ENCODE peak calls at places on chromosomes 3 and 15, in seven cellular contexts. Y, S, V, Z, X, I and H are unnamed samples.

GRCh38 chr3:192514754-192515660 is 212.3 kb downstream of the FGF12 start:
- DNase-seq in I (no peak), Y (peak), S (no peak), V (no peak), X (peak), Z (no peak), H (peak)

GRCh38 chr3:129702934-129703712 is 96.6 kb upstream of the PLXND1 start:
- DNase-seq in X (no peak), I (no peak), V (no peak), Y (no peak), S (no peak), Z (no peak), H (no peak)

GRCh38 chr3:23611737-23612295 is 193.9 kb upstream of the UBE2E1 start:
- DNase-seq in V (no peak), S (no peak), I (no peak), Z (no peak), Y (peak), X (no peak), H (no peak)

GRCh38 chr3:118101891-118102290 is 932.8 kb downstream of the IGSF11 start:
- DNase-seq in Y (no peak), X (no peak), V (no peak), Z (no peak), I (no peak), S (no peak), H (no peak)

GRCh38 chr3:22779737-22780136 is 423.4 kb upstream of the UBE2E2 start:
- DNase-seq in Z (no peak), Y (no peak), S (no peak), V (no peak), I (no peak), X (no peak), H (no peak)

GRCh38 chr3:42055291-42055690 is 35.9 kb upstream of the TRAK1 start:
- DNase-seq in V (peak), I (no peak), X (no peak), Y (no peak), S (no peak), Z (no peak), H (no peak)

GRCh38 chr15:41205315-41205714 is 25.2 kb downstream of the EXD1 start:
- DNase-seq in Z (no peak), X (no peak), I (no peak), S (no peak), Y (no peak), V (no peak), H (no peak)

GRCh38 chr3:10688126-10688525 is 127.9 kb upstream of the SLC6A11 start:
- DNase-seq in S (no peak), I (no peak), Y (no peak), V (no peak), Z (no peak), X (no peak), H (no peak)

GRCh38 chr3:189646902-189647542 is 15.8 kb downstream of the TP63 start:
- DNase-seq in X (no peak), I (no peak), V (no peak), Y (no peak), S (no peak), Z (no peak), H (no peak)

GRCh38 chr3:134682196-134682880 is 31.5 kb upstream of the KY start:
- DNase-seq in Y (no peak), S (no peak), V (no peak), Z (no peak), I (no peak), X (no peak), H (no peak)

GRCh38 chr15:45126535-45127158 is 3.0 kb downstream of the DUOXA1 start:
- DNase-seq in V (peak), Y (no peak), S (peak), I (peak), Z (no peak), X (no peak), H (peak)

GRCh38 chr15:70264014-70264492 is 166.3 kb upstream of the TLE3 start:
- DNase-seq in Z (no peak), X (peak), V (no peak), Y (no peak), I (no peak), S (no peak), H (no peak)

GRCh38 chr3:195005759-195006555 is 265.0 kb downstream of the XXYLT1 start:
- DNase-seq in X (no peak), S (no peak), Y (no peak), Z (no peak), I (no peak), V (no peak), H (no peak)

GRCh38 chr3:119630562-119631329 is 29.6 kb downstream of the POPDC2 start:
- DNase-seq in I (no peak), Y (no peak), Z (no peak), V (no peak), X (no peak), S (no peak), H (no peak)

GRCh38 chr3:25707268-25707928 is 42.7 kb upstream of the TOP2B start:
- DNase-seq in X (no peak), Y (no peak), V (no peak), Z (no peak), I (no peak), S (no peak), H (no peak)

GRCh38 chr3:139317215-139317614 is 26.6 kb upstream of the MRPS22 start:
- DNase-seq in Y (no peak), Z (no peak), V (no peak), X (no peak), S (no peak), I (no peak), H (no peak)

GRCh38 chr3:122923611-122924010 is 104.0 kb downstream of the SEMA5B start:
- DNase-seq in V (no peak), S (no peak), X (no peak), Y (no peak), I (no peak), Z (no peak), H (no peak)

GRCh38 chr3:157532529-157533297 is 29.5 kb upstream of the VEPH1 start:
- DNase-seq in S (peak), X (peak), Y (no peak), V (peak), I (peak), Z (peak), H (peak)

GRCh38 chr15:98904466-98905048 is 103.0 kb downstream of the PGPEP1L start:
- DNase-seq in I (peak), V (peak), S (peak), Y (no peak), X (peak), Z (no peak), H (no peak)

GRCh38 chr3:58647661-58648141 is 18.9 kb downstream of the FAM3D start:
- DNase-seq in Y (no peak), I (no peak), Z (no peak), V (no peak), S (no peak), X (no peak), H (no peak)

GRCh38 chr15:35170216-35170615 is 85.1 kb upstream of the NANOGP8 start:
- DNase-seq in I (no peak), V (no peak), Z (no peak), Y (no peak), S (no peak), X (no peak), H (no peak)

GRCh38 chr15:20295238-20295811 is 246.3 kb downstream of the GOLGA6L6 start:
- DNase-seq in Z (no peak), V (no peak), S (no peak), I (no peak), X (no peak), Y (no peak), H (no peak)

GRCh38 chr15:52486003-52486996 is 42.4 kb downstream of the MYO5A start:
- DNase-seq in Y (no peak), X (no peak), V (no peak), Z (no peak), I (no peak), S (no peak), H (peak)

GRCh38 chr3:47347217-47347801 is 33.5 kb upstream of the PTPN23 start:
- DNase-seq in V (no peak), Z (peak), S (no peak), I (peak), Y (no peak), X (no peak), H (peak)

GRCh38 chr3:65438612-65439011 is 600.1 kb downstream of the MAGI1 start:
- DNase-seq in V (no peak), X (no peak), S (no peak), Y (no peak), I (no peak), Z (no peak), H (no peak)

DNA sequence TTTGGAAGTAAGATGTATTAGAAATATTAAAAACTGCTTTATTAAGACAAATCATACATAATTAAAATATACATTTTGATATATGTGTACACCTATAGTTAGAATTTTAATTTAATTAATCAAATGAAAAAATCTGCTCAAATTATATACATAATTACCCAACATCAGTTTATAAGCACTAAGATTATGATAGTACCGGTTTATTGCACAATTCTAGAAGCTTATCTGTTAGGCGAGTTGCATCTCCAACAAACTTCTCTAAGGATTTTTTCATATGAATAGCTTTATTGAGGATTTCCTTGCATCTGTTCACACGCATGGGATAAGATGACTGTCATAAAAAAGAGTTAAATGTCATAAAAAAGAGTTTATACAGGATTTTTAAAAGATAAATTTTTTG is 19.9 kb upstream of the XRN1 start:
- DNase-seq in X (no peak), S (no peak), V (no peak), I (no peak), Y (no peak), Z (no peak), H (no peak)
- TF ChIP-seq JUND in X (no peak), S (no peak), V (no peak), I (no peak), Y (no peak), Z (no peak), H (no peak)

GRCh38 chr3:99970198-99970597 is 144.1 kb downstream of the FILIP1L start:
- DNase-seq in V (no peak), X (no peak), I (no peak), Y (no peak), S (no peak), Z (peak), H (no peak)
- TF ChIP-seq JUND in V (no peak), X (no peak), I (no peak), Y (no peak), S (no peak), Z (no peak), H (no peak)

GRCh38 chr3:182045721-182046120 is 334.0 kb downstream of the SOX2 start:
- DNase-seq in X (no peak), V (no peak), Z (no peak), I (no peak), S (no peak), Y (no peak), H (no peak)

GRCh38 chr3:182046365-182046764 is 334.6 kb downstream of the SOX2 start:
- DNase-seq in Y (no peak), I (peak), Z (no peak), X (no peak), S (no peak), V (no peak), H (no peak)

GRCh38 chr3:182052360-182052759 is 340.6 kb downstream of the SOX2 start:
- DNase-seq in V (no peak), S (no peak), I (no peak), X (no peak), Y (no peak), Z (no peak), H (peak)

GRCh38 chr3:182050932-182051331 is 339.2 kb downstream of the SOX2 start:
- DNase-seq in S (no peak), V (no peak), I (no peak), Y (no peak), X (no peak), Z (no peak), H (no peak)
- TF ChIP-seq JUND in S (no peak), V (no peak), I (no peak), Y (no peak), X (no peak), Z (no peak), H (no peak)

DNA sequence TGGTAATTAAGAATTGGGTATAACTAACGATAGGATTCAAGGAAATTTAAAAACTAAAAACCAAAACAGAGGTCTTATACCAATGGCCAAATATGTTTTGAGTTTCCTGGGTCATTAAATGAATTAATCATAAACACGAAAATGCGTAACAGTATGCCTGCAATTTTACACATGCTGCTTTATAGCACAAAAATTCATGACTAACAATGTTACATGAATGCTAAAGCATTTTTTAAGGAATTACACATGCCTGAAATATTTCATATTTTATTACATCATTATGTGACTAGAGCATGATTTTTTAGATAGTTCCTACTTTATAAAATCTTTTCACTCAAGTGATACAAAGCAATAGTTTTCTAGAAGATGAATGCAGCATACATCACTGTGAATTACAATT is 74.7 kb downstream of the ZNF148 start:
- DNase-seq in X (no peak), S (no peak), V (no peak), Y (no peak), Z (no peak), I (no peak), H (no peak)
- TF ChIP-seq JUND in X (peak), S (no peak), V (no peak), Y (no peak), Z (no peak), I (no peak), H (no peak)

DNA sequence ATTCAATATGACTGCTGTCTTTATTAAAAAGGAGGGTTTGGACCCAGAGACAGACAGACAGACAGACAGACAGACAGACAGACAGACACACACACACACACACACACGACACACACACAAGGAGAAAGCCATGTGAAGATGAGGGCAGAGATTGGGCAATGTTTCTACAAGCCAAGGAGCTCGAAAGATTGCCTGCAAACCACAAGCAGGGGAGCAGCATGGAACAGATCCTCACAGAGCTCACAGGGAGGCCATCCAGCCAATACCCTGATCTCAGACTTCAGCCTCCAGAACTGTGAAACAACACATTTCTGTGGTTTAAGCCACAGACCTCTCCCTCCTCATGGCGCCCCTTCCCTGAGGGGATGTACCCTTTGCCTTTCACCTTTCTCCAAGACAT is 35.8 kb upstream of the ABHD2 start:
- DNase-seq in I (no peak), S (no peak), Y (no peak), V (no peak), X (no peak), Z (no peak), H (no peak)
- TF ChIP-seq JUND in I (no peak), S (no peak), Y (no peak), V (no peak), X (no peak), Z (no peak), H (no peak)